ENCODE peak calls at places on chromosomes 3 and 15, in four cellular contexts. V is ovary, N is Peyer's patch, D is GM12892. U is an unnamed sample.

GRCh38 chr3:170978335-170978745 is 48.2 kb downstream of the SLC2A2 start:
- DNase-seq in V (no peak), N (no peak), D (no peak), U (no peak)

GRCh38 chr3:10474439-10474723 is 31.0 kb downstream of the ATP2B2 start:
- DNase-seq in D (no peak), N (no peak), V (no peak), U (no peak)

GRCh38 chr3:17801131-17801530 is 58.7 kb upstream of the TBC1D5 start:
- DNase-seq in V (no peak), N (no peak), D (no peak), U (no peak)

GRCh38 chr3:196689941-196690660 is 21.9 kb downstream of the CEP19 start:
- DNase-seq in V (no peak), N (no peak), D (no peak), U (no peak)

GRCh38 chr3:57977755-57978715 is 30.2 kb upstream of the FLNB start:
- DNase-seq in V (no peak), D (no peak), N (no peak), U (no peak)

GRCh38 chr3:59056706-59057105 is 6.9 kb upstream of the CFAP20DC start:
- DNase-seq in N (no peak), V (no peak), D (no peak), U (no peak)

GRCh38 chr3:163722421-163722820 is 1355.9 kb downstream of the SI start:
- DNase-seq in N (no peak), D (no peak), V (no peak), U (no peak)

GRCh38 chr15:78085928-78086327 is 6.4 kb upstream of the SH2D7 start:
- DNase-seq in V (no peak), N (no peak), D (no peak), U (no peak)

GRCh38 chr3:151206196-151206595 is 3.2 kb upstream of the GPR171 start:
- DNase-seq in N (no peak), V (no peak), D (no peak), U (no peak)

GRCh38 chr3:23508464-23508863 is 297.3 kb upstream of the UBE2E1 start:
- DNase-seq in N (no peak), D (no peak), V (no peak), U (no peak)

GRCh38 chr3:187777331-187778046 is 32.2 kb upstream of the BCL6 start:
- DNase-seq in V (no peak), N (peak), D (no peak), U (no peak)

GRCh38 chr3:45992133-45992729 is 3.4 kb downstream of the FYCO1 start:
- DNase-seq in D (no peak), N (no peak), V (no peak), U (peak)

GRCh38 chr3:51727500-51727899 is 20.6 kb downstream of the GRM2 start:
- DNase-seq in N (no peak), V (no peak), D (no peak), U (no peak)

GRCh38 chr15:71761649-71762048 is 48.7 kb upstream of the NR2E3 start:
- DNase-seq in N (no peak), V (no peak), D (no peak), U (no peak)

GRCh38 chr15:46280753-46281521 is 646.1 kb downstream of the SQOR start:
- DNase-seq in D (no peak), N (no peak), V (no peak), U (no peak)

GRCh38 chr3:2096196-2096595 is 2.5 kb upstream of the CNTN4 start:
- DNase-seq in N (no peak), D (no peak), V (no peak), U (no peak)

GRCh38 chr3:191809326-191809949 is 348.5 kb downstream of the PYDC2 start:
- DNase-seq in D (no peak), V (no peak), N (no peak), U (no peak)

GRCh38 chr15:25060472-25060803 is 105.7 kb downstream of the SNRPN start:
- DNase-seq in V (no peak), D (no peak), N (no peak), U (no peak)

GRCh38 chr15:64634576-64635485 is 140.6 kb downstream of the RBPMS2 start:
- DNase-seq in D (no peak), V (no peak), N (no peak), U (no peak)

GRCh38 chr15:88752956-88753355 is 50.3 kb upstream of the ACAN start:
- DNase-seq in V (no peak), N (no peak), D (no peak), U (no peak)

GRCh38 chr15:80679167-80679804 is 15.8 kb upstream of the ABHD17C start:
- DNase-seq in N (no peak), D (no peak), V (no peak), U (no peak)

GRCh38 chr3:112120485-112120836 is 12.6 kb downstream of the GCSAM start:
- DNase-seq in V (no peak), D (no peak), N (no peak), U (no peak)

DNA sequence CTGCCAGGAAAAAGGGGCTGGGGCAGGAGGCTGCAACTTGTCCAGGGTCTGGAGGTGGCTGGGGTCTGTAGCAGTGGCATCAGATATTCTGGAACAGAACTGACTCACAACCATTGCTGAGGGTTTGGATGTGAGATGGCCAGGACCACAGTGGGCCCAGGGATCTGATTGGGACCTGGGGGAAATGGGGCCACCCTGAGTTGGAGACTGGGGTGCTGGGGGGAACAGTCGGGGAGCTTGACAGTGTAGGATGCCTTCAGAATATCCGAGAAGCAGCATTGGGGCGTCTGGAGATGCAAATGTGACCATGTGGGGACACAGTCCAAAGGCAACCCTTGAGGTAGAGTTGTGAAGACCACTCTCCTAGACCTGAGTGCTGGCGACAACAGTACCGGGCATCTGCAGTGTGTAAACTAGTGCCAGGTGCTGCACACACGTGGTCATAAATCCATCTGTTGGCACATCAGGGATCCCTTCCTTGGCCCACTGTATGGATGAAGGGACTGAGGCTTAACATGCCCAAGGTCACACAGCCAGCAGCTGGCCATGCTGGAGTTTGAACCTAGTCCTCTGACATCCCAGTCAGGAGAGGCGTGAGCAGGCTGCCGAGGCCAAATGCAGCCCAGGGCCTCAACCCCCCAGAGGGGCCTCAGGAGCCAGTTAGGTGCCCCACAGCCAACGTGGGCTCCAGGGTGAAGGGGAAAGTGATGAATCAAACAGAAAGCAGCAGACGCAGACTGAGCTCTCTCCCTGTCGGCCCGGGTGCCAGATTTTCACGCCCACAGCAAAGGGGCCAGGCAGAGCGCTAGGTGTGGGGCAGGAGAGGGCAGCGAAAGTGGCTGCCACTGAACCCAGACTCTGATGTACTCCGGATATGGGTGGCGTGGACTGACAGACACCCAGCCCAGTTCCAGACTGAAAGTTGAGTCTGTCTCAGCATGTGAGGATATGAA is 18.8 kb downstream of the HEMK1 start:
- DNase-seq in V (no peak), D (peak), N (no peak), U (no peak)
- TF ChIP-seq POLR2A in V (no peak), D (no peak), N (no peak), U (no peak)

GRCh38 chr3:137525471-137525870 is 238.6 kb upstream of the SOX14 start:
- DNase-seq in D (no peak), V (no peak), N (no peak), U (no peak)
- TF ChIP-seq POLR2A in D (no peak), V (no peak), N (no peak), U (no peak)

DNA sequence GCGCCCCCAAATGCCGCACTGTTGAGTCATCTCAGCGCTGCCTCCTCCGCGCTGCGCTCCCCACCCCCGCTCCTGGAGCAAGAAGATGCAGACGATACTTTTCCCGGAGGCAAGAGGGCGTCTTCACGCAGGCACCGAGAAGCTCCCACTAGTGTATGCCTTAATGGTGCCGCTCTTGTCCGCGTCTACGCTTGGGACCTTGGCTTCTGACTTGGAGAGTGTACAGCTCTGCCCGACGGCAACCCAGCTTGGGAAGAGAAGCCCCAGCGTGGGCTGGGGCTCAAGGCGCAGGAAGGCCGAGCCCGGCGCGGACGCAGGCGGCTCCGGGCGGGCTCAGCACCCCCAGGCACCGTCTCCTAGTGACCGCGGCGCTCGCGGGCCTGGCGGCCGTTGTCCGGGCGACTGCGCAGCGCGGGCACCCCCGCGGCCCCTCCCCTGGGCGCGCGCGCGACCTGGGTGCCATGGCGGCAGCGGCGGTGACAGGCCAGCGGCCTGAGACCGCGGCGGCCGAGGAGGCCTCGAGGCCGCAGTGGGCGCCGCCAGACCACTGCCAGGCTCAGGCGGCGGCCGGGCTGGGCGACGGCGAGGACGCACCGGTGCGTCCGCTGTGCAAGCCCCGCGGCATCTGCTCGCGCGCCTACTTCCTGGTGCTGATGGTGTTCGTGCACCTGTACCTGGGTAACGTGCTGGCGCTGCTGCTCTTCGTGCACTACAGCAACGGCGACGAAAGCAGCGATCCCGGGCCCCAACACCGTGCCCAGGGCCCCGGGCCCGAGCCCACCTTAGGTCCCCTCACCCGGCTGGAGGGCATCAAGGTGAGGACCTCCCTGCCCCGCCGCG is at the start of gene P4HTM:
- DNase-seq in N (peak), V (peak), D (peak), U (peak)
- TF ChIP-seq POLR2A in N (no peak), V (peak), D (peak), U (peak)

GRCh38 chr3:183586477-183586876 is 31.0 kb upstream of the KLHL6 start:
- DNase-seq in D (no peak), N (no peak), V (no peak), U (no peak)

GRCh38 chr3:183587337-183587736 is 31.8 kb upstream of the KLHL6 start:
- DNase-seq in V (no peak), N (no peak), D (no peak), U (no peak)

GRCh38 chr3:183591881-183592521 is 36.5 kb upstream of the KLHL6 start:
- DNase-seq in N (no peak), V (no peak), D (peak), U (no peak)

GRCh38 chr3:183592820-183593219 is 37.3 kb upstream of the KLHL6 start:
- DNase-seq in D (no peak), V (no peak), N (no peak), U (no peak)

DNA sequence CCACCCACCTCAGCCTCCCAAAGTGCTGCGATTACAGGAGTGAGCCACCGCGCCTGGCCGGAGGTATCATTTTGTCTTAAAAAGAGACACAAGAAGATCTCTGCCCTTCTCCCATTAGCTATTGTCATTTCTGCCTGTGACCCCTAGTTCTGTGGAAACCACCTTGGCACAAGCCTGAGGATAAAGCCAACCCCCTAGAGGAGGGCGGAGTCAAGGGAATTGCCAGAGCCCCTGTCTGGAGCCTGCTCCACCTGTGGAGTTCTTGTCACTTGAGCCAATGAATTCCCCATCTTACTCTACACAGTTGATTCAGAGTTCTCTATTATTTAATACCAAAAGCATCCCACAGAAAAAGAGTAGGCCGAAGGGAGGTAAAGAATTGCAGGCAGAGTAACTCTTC is 34.9 kb upstream of the KLHL6 start:
- DNase-seq in D (no peak), V (no peak), N (no peak), U (no peak)
- TF ChIP-seq POLR2A in D (no peak), V (no peak), N (no peak), U (no peak)

DNA sequence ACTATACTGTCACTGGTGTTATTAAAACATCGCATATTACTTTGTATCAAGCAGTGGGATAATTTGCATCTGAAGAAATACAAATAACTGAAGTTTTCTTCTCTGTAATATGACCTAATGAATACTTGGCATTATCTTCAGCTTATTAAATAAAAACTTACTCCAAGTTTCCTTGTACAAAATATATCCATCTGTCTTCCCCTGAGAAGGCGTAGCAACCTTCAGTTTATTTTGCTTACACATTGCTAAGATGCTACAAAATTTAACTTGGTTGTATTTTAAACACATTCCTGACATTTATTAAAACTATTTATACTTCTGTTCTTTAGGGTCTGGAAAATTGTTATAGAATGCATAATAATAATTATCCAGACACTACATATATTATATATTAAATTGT is 13.7 kb downstream of the FGF7 start:
- DNase-seq in N (no peak), V (no peak), D (no peak), U (no peak)
- TF ChIP-seq POLR2A in N (no peak), V (no peak), D (no peak), U (no peak)

GRCh38 chr3:149388714-149389417 is 11.4 kb upstream of the TM4SF1 start:
- DNase-seq in V (no peak), D (no peak), N (no peak), U (no peak)
- TF ChIP-seq POLR2A in V (no peak), D (no peak), N (no peak), U (no peak)

GRCh38 chr3:180870008-180870733 is 42.3 kb upstream of the FXR1 start:
- DNase-seq in V (peak), N (no peak), D (no peak), U (peak)
- TF ChIP-seq POLR2A in V (peak), N (no peak), D (no peak), U (no peak)

GRCh38 chr3:39105687-39106063 is 1.8 kb downstream of the GORASP1 start:
- DNase-seq in V (no peak), D (no peak), N (peak), U (no peak)

GRCh38 chr3:39107874-39108308 is 411 bp downstream of the TTC21A start:
- DNase-seq in D (no peak), N (no peak), V (no peak), U (no peak)

GRCh38 chr3:39108309-39108708 is 829 bp downstream of the TTC21A start:
- DNase-seq in V (no peak), D (peak), N (peak), U (no peak)

GRCh38 chr3:39106281-39107055 is 959 bp downstream of the GORASP1 start:
- DNase-seq in V (peak), N (peak), D (no peak), U (no peak)

DNA sequence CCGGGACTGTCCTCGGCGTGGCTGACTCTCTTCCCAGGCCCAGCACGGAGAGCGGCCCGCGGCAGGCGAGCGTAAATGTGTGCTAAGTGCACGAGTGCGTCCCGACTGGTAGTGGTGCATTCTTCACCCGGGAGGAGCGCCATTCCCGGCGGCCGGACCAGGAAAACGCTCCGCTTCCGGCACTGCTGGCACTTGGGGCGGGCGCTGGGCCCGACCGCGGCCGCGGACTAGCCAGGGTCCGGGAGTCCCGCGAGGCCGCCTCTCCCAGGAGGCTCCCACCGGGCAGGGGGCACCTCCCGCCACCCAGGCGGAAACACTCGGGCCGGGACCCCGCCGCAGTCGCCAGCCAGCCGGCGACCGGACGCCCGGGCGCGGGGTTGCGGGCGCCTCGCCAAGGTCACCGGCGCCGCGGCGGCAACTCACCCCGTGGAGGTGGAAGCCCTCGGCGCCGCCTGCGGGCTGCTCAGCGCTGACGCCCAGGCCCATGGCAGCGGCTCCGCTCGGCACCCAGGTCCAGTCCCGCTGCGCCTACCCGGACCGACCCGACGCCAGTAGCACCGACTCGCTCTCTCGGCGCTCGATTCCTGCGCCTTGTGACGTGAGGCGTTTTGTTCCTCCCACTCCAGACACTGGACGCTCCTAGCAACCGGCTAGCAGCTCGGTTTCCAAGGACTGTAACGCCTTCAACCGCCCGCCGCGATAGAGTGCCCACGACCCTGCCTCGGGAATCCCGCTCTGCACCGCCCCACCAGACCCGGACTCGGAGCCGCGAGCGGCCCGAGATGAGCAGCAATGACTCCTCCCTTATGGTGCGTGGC is at the start of the genes GORASP1 and TTC21A:
- DNase-seq in V (peak), D (peak), N (peak), U (peak)
- TF ChIP-seq POLR2A in V (peak), D (peak), N (peak), U (peak)